ENCODE peak calls at places on chromosomes 12 and 14, in four cellular contexts. S is stomach, N is lower lobe of right lung, D is ovary. L is an unnamed sample.

GRCh38 chr14:92280554-92281262 is 42.3 kb upstream of the SLC24A4 start:
- DNase-seq in S (no peak), N (no peak), D (no peak), L (no peak)

GRCh38 chr12:132174703-132175490 is 30.6 kb downstream of the NOC4L start:
- DNase-seq in S (peak), N (no peak), D (no peak), L (no peak)

GRCh38 chr14:25180221-25180620 is 130.3 kb upstream of the STXBP6 start:
- DNase-seq in S (no peak), N (no peak), D (no peak), L (no peak)

GRCh38 chr12:113048716-113049127 is 7.8 kb upstream of the DTX1 start:
- DNase-seq in S (peak), N (no peak), D (peak), L (no peak)

GRCh38 chr14:56855891-56856461 is 45.7 kb upstream of the OTX2 start:
- DNase-seq in S (peak), N (no peak), D (no peak), L (no peak)

GRCh38 chr12:118103231-118103600 is 595 bp downstream of the VSIG10 start:
- DNase-seq in S (no peak), N (no peak), D (no peak), L (peak)

GRCh38 chr14:92121207-92121669 is 268 bp downstream of the NDUFB1 start:
- DNase-seq in S (peak), N (peak), D (peak), L (peak)

GRCh38 chr14:72663956-72664650 is 229.8 kb downstream of the DPF3 start:
- DNase-seq in S (no peak), N (no peak), D (no peak), L (no peak)

GRCh38 chr12:57609091-57609780 is 2.0 kb upstream of the ARHGEF25 start:
- DNase-seq in S (no peak), N (no peak), D (peak), L (no peak)

GRCh38 chr12:111753144-111753881 is 13.4 kb upstream of the ALDH2 start:
- DNase-seq in S (peak), N (peak), D (peak), L (no peak)

GRCh38 chr14:99896371-99896770 is 103.2 kb downstream of the EML1 start:
- DNase-seq in S (no peak), N (no peak), D (no peak), L (no peak)

GRCh38 chr12:56348776-56349175 is 10.1 kb downstream of the IL23A start:
- DNase-seq in S (no peak), N (no peak), D (no peak), L (no peak)

GRCh38 chr12:96882862-96883261 is 24.2 kb upstream of the NEDD1 start:
- DNase-seq in S (no peak), N (no peak), D (no peak), L (no peak)

GRCh38 chr12:5166976-5167375 is 123.3 kb downstream of the KCNA5 start:
- DNase-seq in S (no peak), N (no peak), D (no peak), L (no peak)

GRCh38 chr14:95295600-95296376 is 23.9 kb downstream of the CLMN start:
- DNase-seq in S (no peak), N (no peak), D (no peak), L (no peak)

GRCh38 chr12:122064780-122065588 is 13.6 kb upstream of the MLXIP start:
- DNase-seq in S (no peak), N (no peak), D (peak), L (no peak)

GRCh38 chr12:13135336-13136178 is 32.1 kb upstream of the GSG1 start:
- DNase-seq in S (peak), N (peak), D (peak), L (no peak)

GRCh38 chr12:58596381-58596780 is 323.9 kb downstream of the LRIG3 start:
- DNase-seq in S (no peak), N (no peak), D (no peak), L (no peak)

GRCh38 chr14:54650331-54651017 is 83.5 kb downstream of the SAMD4A start:
- DNase-seq in S (no peak), N (peak), D (no peak), L (no peak)

GRCh38 chr14:86712727-86713126 is 1182.8 kb downstream of the FLRT2 start:
- DNase-seq in S (no peak), N (no peak), D (no peak), L (no peak)

GRCh38 chr12:124759841-124760508 is 103.7 kb downstream of the SCARB1 start:
- DNase-seq in S (peak), N (peak), D (no peak), L (no peak)

GRCh38 chr12:52517888-52518287 is 2.3 kb downstream of the KRT5 start:
- DNase-seq in S (no peak), N (no peak), D (no peak), L (no peak)
- TF ChIP-seq CTCF in S (no peak), N (no peak), D (no peak), L (no peak)

GRCh38 chr12:15532364-15532977 is 210.2 kb downstream of the PTPRO start:
- DNase-seq in S (no peak), N (no peak), D (peak), L (no peak)
- TF ChIP-seq CTCF in S (no peak), N (peak), D (no peak), L (peak)

GRCh38 chr14:104149278-104149595 is 10.8 kb downstream of the KIF26A start:
- DNase-seq in S (no peak), N (no peak), D (no peak), L (no peak)

GRCh38 chr14:104151546-104152245 is 13.3 kb downstream of the KIF26A start:
- DNase-seq in S (no peak), N (no peak), D (no peak), L (no peak)

GRCh38 chr14:104149617-104150141 is 11.3 kb downstream of the KIF26A start:
- DNase-seq in S (no peak), N (no peak), D (no peak), L (no peak)

GRCh38 chr14:104151028-104151385 is 12.6 kb downstream of the KIF26A start:
- DNase-seq in S (no peak), N (no peak), D (no peak), L (no peak)

GRCh38 chr14:104150201-104151027 is 12.0 kb downstream of the KIF26A start:
- DNase-seq in S (no peak), N (no peak), D (peak), L (no peak)
- TF ChIP-seq CTCF in S (no peak), N (no peak), D (no peak), L (no peak)

GRCh38 chr12:21656931-21657335 is 709 bp downstream of the LDHB start:
- DNase-seq in S (peak), N (no peak), D (peak), L (no peak)

GRCh38 chr12:21662122-21662792 is 4.6 kb upstream of the LDHB start:
- DNase-seq in S (no peak), N (peak), D (no peak), L (no peak)

GRCh38 chr12:21655594-21655993 is 2.0 kb downstream of the LDHB start:
- DNase-seq in S (no peak), N (no peak), D (no peak), L (no peak)

GRCh38 chr12:21657336-21658077 is at the start of gene LDHB:
- DNase-seq in S (peak), N (peak), D (peak), L (peak)

DNA sequence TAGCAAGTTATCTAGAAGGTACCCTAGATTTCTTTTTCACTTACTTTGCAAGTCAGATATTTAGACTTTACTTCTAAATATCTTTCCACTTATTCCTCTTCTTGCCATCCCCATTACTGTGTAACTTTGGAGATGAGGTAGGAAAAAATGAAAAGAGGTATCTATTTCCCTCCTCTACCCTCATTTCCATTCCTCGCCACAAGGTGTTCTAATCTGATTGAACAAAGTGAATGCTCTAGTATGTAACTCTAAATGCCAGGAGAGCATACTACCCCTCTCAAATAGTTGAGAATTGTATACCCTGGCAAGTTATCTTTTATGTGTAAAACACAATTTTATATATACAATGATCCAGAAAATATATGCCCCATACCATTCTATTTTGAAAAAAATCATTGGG is 1.7 kb upstream of the LDHB start:
- DNase-seq in S (no peak), N (no peak), D (no peak), L (no peak)
- TF ChIP-seq CTCF in S (no peak), N (no peak), D (no peak), L (no peak)